ENCODE peak calls at places on chromosomes 13 and 19, in nine cellular contexts. H is ovary; S is stimulated activated CD8-positive, alpha-beta memory T cell treated with anti-CD3 and anti-CD28 coated beads, Interleukin-12 subunit alpha, Interleukin-12 subunit beta, amount 100 ng/mL, for 4 hours; J is endothelial cell of umbilical vein; Q is activated CD4-positive, alpha-beta T cell treated with anti-CD3 and anti-CD28 coated beads for 36 hours; T is naive thymus-derived CD8-positive, alpha-beta T cell; K is G401; X is PC-9; I is fibroblast of the conjunctiva. P is an unnamed sample.

GRCh38 chr13:101398191-101398590 is 18.1 kb downstream of the NALCN start:
- DNase-seq in H (no peak), S (no peak), J (no peak), Q (no peak), T (no peak), K (no peak), X (no peak), I (no peak), P (no peak)

GRCh38 chr13:49571299-49572240 is 13.8 kb downstream of the RCBTB1 start:
- DNase-seq in H (no peak), S (no peak), J (no peak), Q (no peak), T (no peak), K (no peak), X (no peak), I (no peak), P (no peak)

GRCh38 chr13:93320942-93321341 is 94.3 kb downstream of the GPC6 start:
- DNase-seq in H (no peak), S (no peak), J (no peak), Q (no peak), T (no peak), K (no peak), X (no peak), I (peak), P (no peak)

GRCh38 chr19:56705939-56706338 is 34.4 kb upstream of the ZNF835 start:
- DNase-seq in H (no peak), S (no peak), J (no peak), Q (no peak), T (no peak), K (no peak), X (no peak), I (no peak), P (no peak)

GRCh38 chr19:12766051-12766521 is 9.3 kb downstream of the HOOK2 start:
- DNase-seq in H (peak), S (peak), J (peak), Q (peak), T (peak), K (peak), X (peak), I (no peak), P (peak)

GRCh38 chr19:45638930-45639729 is at the start of gene EML2:
- DNase-seq in H (peak), S (peak), J (peak), Q (peak), T (peak), K (no peak), X (no peak), I (no peak), P (peak)

GRCh38 chr13:114095486-114095885 is 36.9 kb downstream of the RASA3 start:
- DNase-seq in H (no peak), S (no peak), J (no peak), Q (peak), T (no peak), K (no peak), X (no peak), I (no peak), P (no peak)

GRCh38 chr19:41784337-41785239 is 11.8 kb upstream of the CEACAM3 start:
- DNase-seq in H (no peak), S (no peak), J (no peak), Q (no peak), T (no peak), K (no peak), X (no peak), I (no peak), P (no peak)

GRCh38 chr13:26558074-26558805 is 757 bp downstream of the WASF3 start:
- DNase-seq in H (peak), S (no peak), J (peak), Q (no peak), T (no peak), K (no peak), X (no peak), I (no peak), P (peak)

GRCh38 chr13:95698047-95698749 is 21.3 kb downstream of the DNAJC3 start:
- DNase-seq in H (no peak), S (no peak), J (no peak), Q (no peak), T (no peak), K (no peak), X (no peak), I (no peak), P (no peak)

GRCh38 chr19:10010247-10010691 is at the start of gene COL5A3:
- DNase-seq in H (peak), S (no peak), J (no peak), Q (no peak), T (no peak), K (no peak), X (no peak), I (peak), P (peak)

GRCh38 chr19:35904312-35905068 is 2.2 kb downstream of the HCST start:
- DNase-seq in H (no peak), S (no peak), J (no peak), Q (no peak), T (no peak), K (no peak), X (no peak), I (no peak), P (no peak)

GRCh38 chr19:17406039-17406886 is 833 bp upstream of the BST2 start:
- DNase-seq in H (no peak), S (no peak), J (peak), Q (peak), T (no peak), K (no peak), X (no peak), I (no peak), P (no peak)

GRCh38 chr19:7917292-7918061 is 2.7 kb upstream of the SNAPC2 start:
- DNase-seq in H (peak), S (peak), J (peak), Q (peak), T (peak), K (peak), X (no peak), I (no peak), P (peak)

GRCh38 chr19:1016647-1017114 is 4.2 kb downstream of the TMEM259 start:
- DNase-seq in H (no peak), S (no peak), J (peak), Q (no peak), T (no peak), K (peak), X (peak), I (no peak), P (no peak)

GRCh38 chr19:43759515-43759914 is 4.8 kb upstream of the SMG9 start:
- DNase-seq in H (no peak), S (no peak), J (peak), Q (no peak), T (no peak), K (no peak), X (no peak), I (peak), P (no peak)

GRCh38 chr13:76708138-76708537 is 178.1 kb downstream of the KCTD12 start:
- DNase-seq in H (no peak), S (no peak), J (no peak), Q (no peak), T (no peak), K (peak), X (no peak), I (no peak), P (peak)

GRCh38 chr19:44430956-44431355 is 17.3 kb downstream of the ZNF229 start:
- DNase-seq in H (no peak), S (no peak), J (no peak), Q (no peak), T (no peak), K (no peak), X (no peak), I (no peak), P (no peak)

GRCh38 chr19:33463194-33463593 is 58.4 kb downstream of the PEPD start:
- DNase-seq in H (no peak), S (no peak), J (no peak), Q (no peak), T (no peak), K (no peak), X (no peak), I (no peak), P (no peak)

GRCh38 chr13:33494596-33495214 is 209.2 kb upstream of the STARD13 start:
- DNase-seq in H (no peak), S (no peak), J (peak), Q (peak), T (no peak), K (no peak), X (peak), I (peak), P (no peak)

GRCh38 chr19:55486971-55487883 is 1.0 kb upstream of the SSC5D start:
- DNase-seq in H (peak), S (no peak), J (peak), Q (peak), T (no peak), K (peak), X (peak), I (peak), P (peak)